ENCODE peak calls at places on chromosome 10, in four cellular contexts. O is upper lobe of right lung, R is gastrocnemius medialis, H is right lobe of liver. D is an unnamed sample. For H3K4me1, the result is how much of the 10 kb centered on the place peaks cover.

GRCh38 chr10:112689327-112689726 is 242.3 kb downstream of the VTI1A start:
- ATAC-seq in R (no peak), H (peak), O (peak), D (no peak)

GRCh38 chr10:2968401-2968800 is 98.9 kb upstream of the PFKP start:
- ATAC-seq in R (no peak), O (peak), H (no peak), D (no peak)

GRCh38 chr10:93098816-93099215 is 25.1 kb downstream of the CYP26A1 start:
- ATAC-seq in H (no peak), R (no peak), O (no peak), D (no peak)

GRCh38 chr10:1635340-1635739 is 102.0 kb downstream of the ADARB2 start:
- ATAC-seq in H (no peak), O (no peak), R (no peak), D (no peak)

GRCh38 chr10:118557946-118558345 is 37.5 kb downstream of the PRLHR start:
- ATAC-seq in R (no peak), H (no peak), O (no peak), D (no peak)

GRCh38 chr10:13727574-13727973 is 140.8 kb downstream of the PRPF18 start:
- ATAC-seq in H (no peak), O (no peak), R (no peak), D (no peak)

GRCh38 chr10:14579405-14579804 is 195.3 kb downstream of the FAM107B start:
- ATAC-seq in R (no peak), O (peak), H (peak), D (peak)

GRCh38 chr10:6328708-6329423 is 126.1 kb downstream of the PFKFB3 start:
- ATAC-seq in O (peak), H (no peak), R (peak), D (no peak)

GRCh38 chr10:129387258-129387525 is 79.8 kb upstream of the MGMT start:
- ATAC-seq in H (no peak), R (no peak), O (no peak), D (no peak)

GRCh38 chr10:25811141-25811685 is 122.8 kb upstream of the MYO3A start:
- ATAC-seq in O (no peak), R (no peak), H (no peak), D (no peak)
- H3K4me3 ChIP-seq in O (no peak), R (no peak), H (no peak), D (no peak)

GRCh38 chr10:27527597-27528295 is 23.6 kb downstream of the RAB18 start:
- ATAC-seq in R (no peak), O (no peak), H (no peak), D (no peak)
- H3K4me1 ChIP-seq in R (under half), O (under half), H (under half), D (half or more)

GRCh38 chr10:71848325-71849277 is 2.5 kb downstream of the PSAP start:
- ATAC-seq in H (no peak), R (no peak), O (no peak), D (no peak)
- H3K4me3 ChIP-seq in H (peak), R (peak), O (peak), D (no peak)

GRCh38 chr10:85635650-85636049 is 730.9 kb downstream of the GRID1 start:
- ATAC-seq in R (no peak), O (peak), H (no peak), D (no peak)
- H3K4me1 ChIP-seq in R (under half), O (under half), H (under half), D (under half)

GRCh38 chr10:97465982-97466381 is 20.0 kb downstream of the ZDHHC16 start:
- ATAC-seq in R (peak), O (no peak), H (no peak), D (no peak)

GRCh38 chr10:97466755-97467154 is 20.8 kb downstream of the ZDHHC16 start:
- ATAC-seq in H (no peak), O (no peak), R (no peak), D (no peak)

GRCh38 chr10:97464226-97464625 is 18.3 kb downstream of the ZDHHC16 start:
- ATAC-seq in R (no peak), H (no peak), O (no peak), D (no peak)

GRCh38 chr10:97462309-97462708 is 16.3 kb downstream of the ZDHHC16 start:
- ATAC-seq in H (no peak), R (no peak), O (no peak), D (no peak)

DNA sequence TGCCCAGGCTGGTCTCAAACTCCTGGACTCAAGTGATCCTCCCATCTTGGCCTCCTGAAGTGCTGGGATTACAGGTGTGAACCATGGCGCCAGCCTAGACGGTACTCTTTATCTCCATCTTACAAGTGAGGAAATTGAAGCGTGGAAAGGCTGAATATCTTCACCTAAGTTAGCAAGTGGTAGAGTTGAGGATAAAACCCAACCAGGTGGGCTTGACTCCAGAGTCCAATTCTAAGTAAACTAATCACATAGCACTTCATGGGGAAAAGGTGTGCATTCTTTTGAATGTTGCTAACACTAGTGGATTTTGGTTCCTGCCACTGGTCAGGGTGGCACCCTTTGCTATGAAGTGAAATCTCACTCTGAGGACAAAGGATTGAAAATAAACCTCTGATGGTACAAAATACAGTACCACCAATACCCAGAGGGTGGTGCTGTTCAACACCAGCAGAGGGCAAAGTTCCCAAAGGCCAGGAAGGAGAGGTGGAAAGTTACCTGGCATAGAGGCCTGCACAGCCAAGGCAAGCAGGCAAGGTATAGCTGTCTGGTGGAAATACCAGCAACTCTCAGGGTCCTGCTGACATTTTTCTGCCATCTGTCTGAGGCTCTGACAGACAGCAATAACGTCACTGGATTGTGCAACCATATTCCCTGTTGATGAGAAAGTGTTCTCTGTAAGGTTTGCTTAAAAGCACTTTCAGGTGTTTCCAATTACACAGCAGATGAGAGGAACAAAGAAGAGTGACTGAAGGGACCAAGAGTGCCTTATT is 17.6 kb downstream of the ZDHHC16 start:
- ATAC-seq in O (peak), H (peak), R (peak), D (peak)
- H3K4me3 ChIP-seq in O (no peak), H (no peak), R (no peak), D (no peak)

D was measured in gastroesophageal sphincter.